ENCODE peak calls at places on chromosome 15, in nine cellular contexts. One of them, this sample, is unnamed.

GRCh38 chr15:101477851-101478353 is 11.6 kb downstream of the PCSK6 start:
- DNase-seq in GM12865: no peak
- DNase-seq in effector memory CD4-positive, alpha-beta T cell: no peak
- DNase-seq in omental fat pad: no peak
- DNase-seq in ovary: peak; percentile 9
- DNase-seq in OCI-M1: no peak
- DNase-seq in activated CD4-positive, alpha-beta memory T cell treated with anti-CD3 and anti-CD28 coated beads, Interleukin-2, amount 10 ng/mL, durations not matched to agents 7 days and 5 days: no peak
- DNase-seq in naive B cell: no peak
- DNase-seq in Right ventricle myocardium superior: peak; percentile 39
- DNase-seq in this sample: no peak

GRCh38 chr15:47717036-47717611 is at the start of gene SEMA6D:
- DNase-seq in GM12865: no peak
- DNase-seq in effector memory CD4-positive, alpha-beta T cell: no peak
- DNase-seq in omental fat pad: no peak
- DNase-seq in ovary: peak; percentile 83
- DNase-seq in OCI-M1: no peak
- DNase-seq in activated CD4-positive, alpha-beta memory T cell treated with anti-CD3 and anti-CD28 coated beads, Interleukin-2, amount 10 ng/mL, durations not matched to agents 7 days and 5 days: no peak
- DNase-seq in naive B cell: no peak
- DNase-seq in Right ventricle myocardium superior: peak; percentile 84
- DNase-seq in this sample: peak; percentile 22

GRCh38 chr15:36951747-36952247 is 148.6 kb downstream of the MEIS2 start:
- DNase-seq in GM12865: no peak
- DNase-seq in effector memory CD4-positive, alpha-beta T cell: no peak
- DNase-seq in omental fat pad: no peak
- DNase-seq in ovary: no peak
- DNase-seq in OCI-M1: no peak
- DNase-seq in activated CD4-positive, alpha-beta memory T cell treated with anti-CD3 and anti-CD28 coated beads, Interleukin-2, amount 10 ng/mL, durations not matched to agents 7 days and 5 days: no peak
- DNase-seq in naive B cell: no peak
- DNase-seq in Right ventricle myocardium superior: no peak
- DNase-seq in this sample: no peak

GRCh38 chr15:48560321-48561051 is 85.0 kb downstream of the FBN1 start:
- DNase-seq in GM12865: peak; percentile 63
- DNase-seq in effector memory CD4-positive, alpha-beta T cell: no peak
- DNase-seq in omental fat pad: no peak
- DNase-seq in ovary: no peak
- DNase-seq in OCI-M1: no peak
- DNase-seq in activated CD4-positive, alpha-beta memory T cell treated with anti-CD3 and anti-CD28 coated beads, Interleukin-2, amount 10 ng/mL, durations not matched to agents 7 days and 5 days: no peak
- DNase-seq in naive B cell: no peak
- DNase-seq in Right ventricle myocardium superior: no peak
- DNase-seq in this sample: no peak

GRCh38 chr15:87477759-87478687 is 778.5 kb downstream of the NTRK3 start:
- DNase-seq in GM12865: no peak
- DNase-seq in effector memory CD4-positive, alpha-beta T cell: no peak
- DNase-seq in omental fat pad: peak; percentile 28
- DNase-seq in ovary: no peak
- DNase-seq in OCI-M1: no peak
- DNase-seq in activated CD4-positive, alpha-beta memory T cell treated with anti-CD3 and anti-CD28 coated beads, Interleukin-2, amount 10 ng/mL, durations not matched to agents 7 days and 5 days: no peak
- DNase-seq in naive B cell: no peak
- DNase-seq in Right ventricle myocardium superior: no peak
- DNase-seq in this sample: no peak

GRCh38 chr15:80679167-80679804 is 15.8 kb upstream of the ABHD17C start:
- DNase-seq in GM12865: peak; percentile 30
- DNase-seq in effector memory CD4-positive, alpha-beta T cell: no peak
- DNase-seq in omental fat pad: no peak
- DNase-seq in ovary: no peak
- DNase-seq in OCI-M1: no peak
- DNase-seq in activated CD4-positive, alpha-beta memory T cell treated with anti-CD3 and anti-CD28 coated beads, Interleukin-2, amount 10 ng/mL, durations not matched to agents 7 days and 5 days: no peak
- DNase-seq in naive B cell: no peak
- DNase-seq in Right ventricle myocardium superior: no peak
- DNase-seq in this sample: no peak

GRCh38 chr15:42010434-42010833 is 10.4 kb downstream of the PLA2G4E start:
- DNase-seq in GM12865: peak; percentile 76
- DNase-seq in effector memory CD4-positive, alpha-beta T cell: no peak
- DNase-seq in omental fat pad: no peak
- DNase-seq in ovary: no peak
- DNase-seq in OCI-M1: peak; percentile 28
- DNase-seq in activated CD4-positive, alpha-beta memory T cell treated with anti-CD3 and anti-CD28 coated beads, Interleukin-2, amount 10 ng/mL, durations not matched to agents 7 days and 5 days: no peak
- DNase-seq in naive B cell: no peak
- DNase-seq in Right ventricle myocardium superior: no peak
- DNase-seq in this sample: peak; percentile 86

GRCh38 chr15:44243146-44243545 is 45.4 kb upstream of the GOLM2 start:
- DNase-seq in GM12865: no peak
- DNase-seq in effector memory CD4-positive, alpha-beta T cell: no peak
- DNase-seq in omental fat pad: no peak
- DNase-seq in ovary: no peak
- DNase-seq in OCI-M1: no peak
- DNase-seq in activated CD4-positive, alpha-beta memory T cell treated with anti-CD3 and anti-CD28 coated beads, Interleukin-2, amount 10 ng/mL, durations not matched to agents 7 days and 5 days: no peak
- DNase-seq in naive B cell: no peak
- DNase-seq in Right ventricle myocardium superior: no peak
- DNase-seq in this sample: no peak

GRCh38 chr15:36599824-36600365 is 20.5 kb downstream of the CDIN1 start:
- DNase-seq in GM12865: no peak
- DNase-seq in effector memory CD4-positive, alpha-beta T cell: no peak
- DNase-seq in omental fat pad: no peak
- DNase-seq in ovary: no peak
- DNase-seq in OCI-M1: no peak
- DNase-seq in activated CD4-positive, alpha-beta memory T cell treated with anti-CD3 and anti-CD28 coated beads, Interleukin-2, amount 10 ng/mL, durations not matched to agents 7 days and 5 days: no peak
- DNase-seq in naive B cell: no peak
- DNase-seq in Right ventricle myocardium superior: no peak
- DNase-seq in this sample: no peak

GRCh38 chr15:40058476-40059140 is 19.6 kb upstream of the SRP14 start:
- DNase-seq in GM12865: peak; percentile 65
- DNase-seq in effector memory CD4-positive, alpha-beta T cell: no peak
- DNase-seq in omental fat pad: no peak
- DNase-seq in ovary: no peak
- DNase-seq in OCI-M1: no peak
- DNase-seq in activated CD4-positive, alpha-beta memory T cell treated with anti-CD3 and anti-CD28 coated beads, Interleukin-2, amount 10 ng/mL, durations not matched to agents 7 days and 5 days: no peak
- DNase-seq in naive B cell: no peak
- DNase-seq in Right ventricle myocardium superior: no peak
- DNase-seq in this sample: peak; percentile 42

GRCh38 chr15:35078221-35078915 is 6.7 kb downstream of the NANOGP8 start:
- DNase-seq in GM12865: peak; percentile 87
- DNase-seq in effector memory CD4-positive, alpha-beta T cell: peak; percentile 12
- DNase-seq in omental fat pad: no peak
- DNase-seq in ovary: no peak
- DNase-seq in OCI-M1: peak; percentile 64
- DNase-seq in activated CD4-positive, alpha-beta memory T cell treated with anti-CD3 and anti-CD28 coated beads, Interleukin-2, amount 10 ng/mL, durations not matched to agents 7 days and 5 days: peak; percentile 39
- DNase-seq in naive B cell: peak; percentile 8
- DNase-seq in Right ventricle myocardium superior: no peak
- DNase-seq in this sample: peak; percentile 70

GRCh38 chr15:78873796-78874761 is 1.4 kb downstream of the MORF4L1 start:
- DNase-seq in GM12865: peak; percentile 37
- DNase-seq in effector memory CD4-positive, alpha-beta T cell: peak; percentile 35
- DNase-seq in omental fat pad: no peak
- DNase-seq in ovary: peak; percentile 44
- DNase-seq in OCI-M1: peak; percentile 75
- DNase-seq in activated CD4-positive, alpha-beta memory T cell treated with anti-CD3 and anti-CD28 coated beads, Interleukin-2, amount 10 ng/mL, durations not matched to agents 7 days and 5 days: peak; percentile 55
- DNase-seq in naive B cell: no peak
- DNase-seq in Right ventricle myocardium superior: no peak
- DNase-seq in this sample: peak; percentile 11

GRCh38 chr15:101062471-101063171 is 143.5 kb downstream of the LRRK1 start:
- DNase-seq in GM12865: peak; percentile 82
- DNase-seq in effector memory CD4-positive, alpha-beta T cell: no peak
- DNase-seq in omental fat pad: no peak
- DNase-seq in ovary: peak; percentile 12
- DNase-seq in OCI-M1: no peak
- DNase-seq in activated CD4-positive, alpha-beta memory T cell treated with anti-CD3 and anti-CD28 coated beads, Interleukin-2, amount 10 ng/mL, durations not matched to agents 7 days and 5 days: no peak
- DNase-seq in naive B cell: no peak
- DNase-seq in Right ventricle myocardium superior: no peak
- DNase-seq in this sample: no peak

GRCh38 chr15:101578443-101578894 is 73.7 kb downstream of the TM2D3 start:
- DNase-seq in GM12865: peak; percentile 37
- DNase-seq in effector memory CD4-positive, alpha-beta T cell: no peak
- DNase-seq in omental fat pad: no peak
- DNase-seq in ovary: no peak
- DNase-seq in OCI-M1: peak; percentile 1
- DNase-seq in activated CD4-positive, alpha-beta memory T cell treated with anti-CD3 and anti-CD28 coated beads, Interleukin-2, amount 10 ng/mL, durations not matched to agents 7 days and 5 days: no peak
- DNase-seq in naive B cell: no peak
- DNase-seq in Right ventricle myocardium superior: peak; percentile 65
- DNase-seq in this sample: peak; percentile 71

GRCh38 chr15:41464889-41465580 is 28.6 kb upstream of the ITPKA start:
- DNase-seq in GM12865: no peak
- DNase-seq in effector memory CD4-positive, alpha-beta T cell: no peak
- DNase-seq in omental fat pad: no peak
- DNase-seq in ovary: no peak
- DNase-seq in OCI-M1: no peak
- DNase-seq in activated CD4-positive, alpha-beta memory T cell treated with anti-CD3 and anti-CD28 coated beads, Interleukin-2, amount 10 ng/mL, durations not matched to agents 7 days and 5 days: no peak
- DNase-seq in naive B cell: no peak
- DNase-seq in Right ventricle myocardium superior: no peak
- DNase-seq in this sample: no peak

GRCh38 chr15:89034305-89034704 is 54.0 kb upstream of the ABHD2 start:
- DNase-seq in GM12865: peak; percentile 13
- DNase-seq in effector memory CD4-positive, alpha-beta T cell: no peak
- DNase-seq in omental fat pad: no peak
- DNase-seq in ovary: no peak
- DNase-seq in OCI-M1: peak; percentile 58
- DNase-seq in activated CD4-positive, alpha-beta memory T cell treated with anti-CD3 and anti-CD28 coated beads, Interleukin-2, amount 10 ng/mL, durations not matched to agents 7 days and 5 days: no peak
- DNase-seq in naive B cell: no peak
- DNase-seq in Right ventricle myocardium superior: no peak
- DNase-seq in this sample: peak; percentile 24

GRCh38 chr15:57785959-57786358 is 79.4 kb downstream of the POLR2M start:
- DNase-seq in GM12865: no peak
- DNase-seq in effector memory CD4-positive, alpha-beta T cell: no peak
- DNase-seq in omental fat pad: no peak
- DNase-seq in ovary: no peak
- DNase-seq in OCI-M1: no peak
- DNase-seq in activated CD4-positive, alpha-beta memory T cell treated with anti-CD3 and anti-CD28 coated beads, Interleukin-2, amount 10 ng/mL, durations not matched to agents 7 days and 5 days: no peak
- DNase-seq in naive B cell: no peak
- DNase-seq in Right ventricle myocardium superior: no peak
- DNase-seq in this sample: no peak

GRCh38 chr15:52414936-52415335 is 113.7 kb downstream of the MYO5A start:
- DNase-seq in GM12865: no peak
- DNase-seq in effector memory CD4-positive, alpha-beta T cell: no peak
- DNase-seq in omental fat pad: no peak
- DNase-seq in ovary: no peak
- DNase-seq in OCI-M1: peak; percentile 78
- DNase-seq in activated CD4-positive, alpha-beta memory T cell treated with anti-CD3 and anti-CD28 coated beads, Interleukin-2, amount 10 ng/mL, durations not matched to agents 7 days and 5 days: no peak
- DNase-seq in naive B cell: no peak
- DNase-seq in Right ventricle myocardium superior: no peak
- DNase-seq in this sample: no peak

GRCh38 chr15:71294636-71295241 is 179.5 kb downstream of the THSD4 start:
- DNase-seq in GM12865: no peak
- DNase-seq in effector memory CD4-positive, alpha-beta T cell: no peak
- DNase-seq in omental fat pad: no peak
- DNase-seq in ovary: no peak
- DNase-seq in OCI-M1: no peak
- DNase-seq in activated CD4-positive, alpha-beta memory T cell treated with anti-CD3 and anti-CD28 coated beads, Interleukin-2, amount 10 ng/mL, durations not matched to agents 7 days and 5 days: no peak
- DNase-seq in naive B cell: no peak
- DNase-seq in Right ventricle myocardium superior: no peak
- DNase-seq in this sample: no peak

GRCh38 chr15:90249123-90249863 is at the start of gene TTLL13:
- DNase-seq in GM12865: peak; percentile 81
- DNase-seq in effector memory CD4-positive, alpha-beta T cell: peak; percentile 23
- DNase-seq in omental fat pad: peak; percentile 95
- DNase-seq in ovary: peak; percentile 96
- DNase-seq in OCI-M1: peak; percentile 94
- DNase-seq in activated CD4-positive, alpha-beta memory T cell treated with anti-CD3 and anti-CD28 coated beads, Interleukin-2, amount 10 ng/mL, durations not matched to agents 7 days and 5 days: peak; percentile 84
- DNase-seq in naive B cell: peak; percentile 58
- DNase-seq in Right ventricle myocardium superior: peak; percentile 98
- DNase-seq in this sample: peak; percentile 73

GRCh38 chr15:67839358-67839928 is 402 bp downstream of the RNU6-1 start:
- DNase-seq in GM12865: no peak
- DNase-seq in effector memory CD4-positive, alpha-beta T cell: no peak
- DNase-seq in omental fat pad: no peak
- DNase-seq in ovary: peak; percentile 34
- DNase-seq in OCI-M1: peak; percentile 78
- DNase-seq in activated CD4-positive, alpha-beta memory T cell treated with anti-CD3 and anti-CD28 coated beads, Interleukin-2, amount 10 ng/mL, durations not matched to agents 7 days and 5 days: no peak
- DNase-seq in naive B cell: peak; percentile 65
- DNase-seq in Right ventricle myocardium superior: no peak
- DNase-seq in this sample: peak; percentile 58

GRCh38 chr15:73876779-73877178 is 3.4 kb downstream of the TBC1D21 start:
- DNase-seq in GM12865: no peak
- DNase-seq in effector memory CD4-positive, alpha-beta T cell: no peak
- DNase-seq in omental fat pad: no peak
- DNase-seq in ovary: no peak
- DNase-seq in OCI-M1: no peak
- DNase-seq in activated CD4-positive, alpha-beta memory T cell treated with anti-CD3 and anti-CD28 coated beads, Interleukin-2, amount 10 ng/mL, durations not matched to agents 7 days and 5 days: no peak
- DNase-seq in naive B cell: no peak
- DNase-seq in Right ventricle myocardium superior: no peak
- DNase-seq in this sample: no peak

GRCh38 chr15:55257014-55257670 is 32.5 kb downstream of the RAB27A start:
- DNase-seq in GM12865: no peak
- DNase-seq in effector memory CD4-positive, alpha-beta T cell: no peak
- DNase-seq in omental fat pad: no peak
- DNase-seq in ovary: no peak
- DNase-seq in OCI-M1: no peak
- DNase-seq in activated CD4-positive, alpha-beta memory T cell treated with anti-CD3 and anti-CD28 coated beads, Interleukin-2, amount 10 ng/mL, durations not matched to agents 7 days and 5 days: no peak
- DNase-seq in naive B cell: no peak
- DNase-seq in Right ventricle myocardium superior: no peak
- DNase-seq in this sample: no peak

GRCh38 chr15:70613259-70613658 is 150.1 kb downstream of the UACA start:
- DNase-seq in GM12865: no peak
- DNase-seq in effector memory CD4-positive, alpha-beta T cell: no peak
- DNase-seq in omental fat pad: no peak
- DNase-seq in ovary: no peak
- DNase-seq in OCI-M1: no peak
- DNase-seq in activated CD4-positive, alpha-beta memory T cell treated with anti-CD3 and anti-CD28 coated beads, Interleukin-2, amount 10 ng/mL, durations not matched to agents 7 days and 5 days: no peak
- DNase-seq in naive B cell: no peak
- DNase-seq in Right ventricle myocardium superior: no peak
- DNase-seq in this sample: no peak

GRCh38 chr15:29093696-29094343 is 175.8 kb downstream of the NSMCE3 start:
- DNase-seq in GM12865: no peak
- DNase-seq in effector memory CD4-positive, alpha-beta T cell: no peak
- DNase-seq in omental fat pad: no peak
- DNase-seq in ovary: no peak
- DNase-seq in OCI-M1: no peak
- DNase-seq in activated CD4-positive, alpha-beta memory T cell treated with anti-CD3 and anti-CD28 coated beads, Interleukin-2, amount 10 ng/mL, durations not matched to agents 7 days and 5 days: no peak
- DNase-seq in naive B cell: no peak
- DNase-seq in Right ventricle myocardium superior: no peak
- DNase-seq in this sample: no peak

GRCh38 chr15:89171136-89172072 is 50.0 kb downstream of the RLBP1 start:
- DNase-seq in GM12865: peak; percentile 40
- DNase-seq in effector memory CD4-positive, alpha-beta T cell: peak; percentile 8
- DNase-seq in omental fat pad: no peak
- DNase-seq in ovary: no peak
- DNase-seq in OCI-M1: peak; percentile 57
- DNase-seq in activated CD4-positive, alpha-beta memory T cell treated with anti-CD3 and anti-CD28 coated beads, Interleukin-2, amount 10 ng/mL, durations not matched to agents 7 days and 5 days: peak; percentile 39
- DNase-seq in naive B cell: no peak
- DNase-seq in Right ventricle myocardium superior: no peak
- DNase-seq in this sample: peak; percentile 29

GRCh38 chr15:87724330-87724729 is 532.2 kb downstream of the NTRK3 start:
- DNase-seq in GM12865: no peak
- DNase-seq in effector memory CD4-positive, alpha-beta T cell: no peak
- DNase-seq in omental fat pad: no peak
- DNase-seq in ovary: no peak
- DNase-seq in OCI-M1: no peak
- DNase-seq in activated CD4-positive, alpha-beta memory T cell treated with anti-CD3 and anti-CD28 coated beads, Interleukin-2, amount 10 ng/mL, durations not matched to agents 7 days and 5 days: no peak
- DNase-seq in naive B cell: no peak
- DNase-seq in Right ventricle myocardium superior: peak; percentile 61
- DNase-seq in this sample: no peak

GRCh38 chr15:91954211-91954804 is 100.8 kb downstream of the SLCO3A1 start:
- DNase-seq in GM12865: no peak
- DNase-seq in effector memory CD4-positive, alpha-beta T cell: no peak
- DNase-seq in omental fat pad: no peak
- DNase-seq in ovary: no peak
- DNase-seq in OCI-M1: no peak
- DNase-seq in activated CD4-positive, alpha-beta memory T cell treated with anti-CD3 and anti-CD28 coated beads, Interleukin-2, amount 10 ng/mL, durations not matched to agents 7 days and 5 days: no peak
- DNase-seq in naive B cell: no peak
- DNase-seq in Right ventricle myocardium superior: no peak
- DNase-seq in this sample: no peak

This sample was measured in MM.1S.